ENCODE peak calls at places on chromosome 9, in seven cellular contexts. E is uterus, W is sigmoid colon, I is A549, R is thyroid gland, X is tibial nerve, B is vagina. P is an unnamed sample.
A peak's percentile ranks its signal among the peaks of the same experiment; 100 is the strongest.

GRCh38 chr9:1151691-1152090 is 101.5 kb downstream of the DMRT2 start:
- DNase-seq in E (no peak), W (no peak), I (no peak), R (no peak), X (no peak), B (no peak), P (no peak)

GRCh38 chr9:118575341-118576070 is 793.7 kb downstream of the BRINP1 start:
- DNase-seq in E (no peak), W (no peak), I (no peak), R (no peak), X (no peak), B (no peak), P (no peak)

GRCh38 chr9:21506910-21507795 is 25.0 kb upstream of the IFNE start:
- DNase-seq in E (no peak), W (no peak), I (peak; percentile 45), R (no peak), X (no peak), B (no peak), P (no peak)

GRCh38 chr9:36136277-36136893 is at the start of gene GLIPR2:
- DNase-seq in E (peak; percentile 76), W (peak; percentile 92), I (peak; percentile 49), R (peak; percentile 82), X (peak; percentile 64), B (no peak), P (peak; percentile 67)

GRCh38 chr9:112925058-112925641 is 34.5 kb upstream of the SLC46A2 start:
- DNase-seq in E (no peak), W (no peak), I (peak; percentile 46), R (peak; percentile 11), X (no peak), B (no peak), P (peak; percentile 16)

GRCh38 chr9:91196103-91196761 is 165.5 kb downstream of the AUH start:
- DNase-seq in E (no peak), W (no peak), I (no peak), R (no peak), X (no peak), B (no peak), P (no peak)

GRCh38 chr9:12232836-12233235 is 460.3 kb upstream of the TYRP1 start:
- DNase-seq in E (no peak), W (no peak), I (no peak), R (no peak), X (no peak), B (no peak), P (no peak)

GRCh38 chr9:80701061-80701460 is 988.3 kb downstream of the TLE1 start:
- DNase-seq in E (no peak), W (no peak), I (no peak), R (no peak), X (no peak), B (no peak), P (no peak)

GRCh38 chr9:73880101-73880500 is 617.0 kb upstream of the RORB start:
- DNase-seq in E (no peak), W (no peak), I (no peak), R (no peak), X (no peak), B (no peak), P (no peak)

GRCh38 chr9:133999866-134000265 is 7.7 kb upstream of the VAV2 start:
- DNase-seq in E (no peak), W (no peak), I (no peak), R (no peak), X (no peak), B (no peak), P (no peak)

GRCh38 chr9:6955251-6955921 is 197.6 kb downstream of the KDM4C start:
- DNase-seq in E (no peak), W (no peak), I (no peak), R (peak; percentile 10), X (no peak), B (no peak), P (peak; percentile 51)

GRCh38 chr9:134344068-134344820 is 18.0 kb downstream of the RXRA start:
- DNase-seq in E (no peak), W (peak; percentile 87), I (no peak), R (peak; percentile 35), X (no peak), B (no peak), P (peak; percentile 76)

GRCh38 chr9:2596003-2596402 is 25.6 kb upstream of the VLDLR start:
- DNase-seq in E (no peak), W (no peak), I (no peak), R (no peak), X (no peak), B (no peak), P (no peak)

GRCh38 chr9:115847245-115847644 is 306.3 kb upstream of the PAPPA start:
- DNase-seq in E (no peak), W (no peak), I (peak; percentile 31), R (no peak), X (no peak), B (no peak), P (no peak)

GRCh38 chr9:81113408-81114124 is 575.8 kb downstream of the TLE1 start:
- DNase-seq in E (no peak), W (no peak), I (no peak), R (no peak), X (no peak), B (no peak), P (no peak)

GRCh38 chr9:126146254-126147145 is 180.1 kb upstream of the MVB12B start:
- DNase-seq in E (no peak), W (no peak), I (peak; percentile 38), R (no peak), X (no peak), B (peak; percentile 64), P (peak; percentile 12)

GRCh38 chr9:6984941-6985578 is 227.3 kb downstream of the KDM4C start:
- DNase-seq in E (no peak), W (no peak), I (no peak), R (no peak), X (no peak), B (no peak), P (no peak)

GRCh38 chr9:87556821-87557220 is 59.2 kb downstream of the DAPK1 start:
- DNase-seq in E (peak; percentile 31), W (no peak), I (no peak), R (no peak), X (no peak), B (no peak), P (no peak)

GRCh38 chr9:36828574-36829141 is 205.4 kb downstream of the PAX5 start:
- DNase-seq in E (no peak), W (peak; percentile 28), I (no peak), R (no peak), X (no peak), B (no peak), P (no peak)

GRCh38 chr9:83027153-83027867 is 35.6 kb downstream of the RASEF start:
- DNase-seq in E (no peak), W (no peak), I (peak; percentile 83), R (no peak), X (no peak), B (no peak), P (no peak)

GRCh38 chr9:123460091-123460490 is 104.1 kb downstream of the CRB2 start:
- DNase-seq in E (no peak), W (peak; percentile 33), I (no peak), R (no peak), X (no peak), B (no peak), P (no peak)

DNA sequence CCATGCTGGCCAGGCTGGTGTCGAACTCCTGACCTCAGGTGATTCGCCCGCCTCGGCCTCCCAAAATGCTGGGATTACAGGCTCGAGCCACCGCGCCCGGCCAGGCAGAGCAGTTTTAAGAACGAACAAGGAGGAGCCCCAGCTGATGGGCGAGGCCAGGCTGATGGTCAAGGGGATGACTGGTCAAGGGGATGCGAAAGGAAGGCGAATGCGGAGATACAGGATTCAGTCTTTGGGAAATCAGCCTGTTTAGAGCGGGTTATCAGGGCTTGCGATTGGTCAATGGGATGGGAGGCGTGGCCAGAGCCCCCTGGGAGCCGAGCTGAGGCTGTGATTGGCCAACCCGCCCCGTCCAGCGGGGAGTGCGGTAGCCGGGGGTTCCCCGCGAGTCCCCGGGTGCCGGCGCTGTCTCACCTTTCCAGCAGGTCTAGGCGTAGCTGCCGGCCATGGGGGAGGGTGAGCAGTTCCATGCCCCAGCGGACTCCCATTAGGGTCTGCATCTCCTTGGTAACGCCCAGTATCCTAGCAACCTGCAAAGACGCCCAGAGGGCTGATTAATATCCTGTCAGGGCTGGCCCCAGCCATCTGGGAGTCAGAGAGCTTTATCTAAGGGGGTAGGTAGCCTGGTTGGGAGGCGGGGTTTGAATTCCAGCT is 7.5 kb upstream of the TOR2A start:
- DNase-seq in E (peak; percentile 40), W (peak; percentile 80), I (peak; percentile 88), R (no peak), X (no peak), B (no peak), P (peak; percentile 63)
- H3K4me3 ChIP-seq in E (no peak overlapping the region), W (no peak overlapping the region), I (peak overlapping the region; percentile 42), R (no peak overlapping the region), X (no peak overlapping the region), B (peak overlapping the region; percentile 22), P (peak overlapping the region; percentile 48)

GRCh38 chr9:124860582-124861341 is 995 bp downstream of the RPL35 start:
- DNase-seq in E (no peak), W (no peak), I (no peak), R (no peak), X (no peak), B (no peak), P (no peak)

GRCh38 chr9:124863371-124863831 is 1.5 kb downstream of the ARPC5L start:
- DNase-seq in E (no peak), W (no peak), I (no peak), R (peak; percentile 39), X (no peak), B (no peak), P (no peak)

GRCh38 chr9:124859803-124860581 is 1.8 kb downstream of the RPL35 start:
- DNase-seq in E (no peak), W (no peak), I (no peak), R (no peak), X (no peak), B (no peak), P (no peak)

GRCh38 chr9:124858330-124859046 is 3.3 kb downstream of the RPL35 start:
- DNase-seq in E (no peak), W (no peak), I (no peak), R (no peak), X (no peak), B (no peak), P (no peak)

GRCh38 chr9:124861342-124862229 is at the start of the genes ARPC5L and RPL35:
- DNase-seq in E (peak; percentile 92), W (peak; percentile 97), I (peak; percentile 94), R (peak; percentile 95), X (peak; percentile 90), B (no peak), P (peak; percentile 94)
- TF ChIP-seq CTCF in E (peak; percentile 15), W (no peak), I (no peak), R (peak; percentile 30), X (no peak), B (peak; percentile 7), P (peak; percentile 16)

DNA sequence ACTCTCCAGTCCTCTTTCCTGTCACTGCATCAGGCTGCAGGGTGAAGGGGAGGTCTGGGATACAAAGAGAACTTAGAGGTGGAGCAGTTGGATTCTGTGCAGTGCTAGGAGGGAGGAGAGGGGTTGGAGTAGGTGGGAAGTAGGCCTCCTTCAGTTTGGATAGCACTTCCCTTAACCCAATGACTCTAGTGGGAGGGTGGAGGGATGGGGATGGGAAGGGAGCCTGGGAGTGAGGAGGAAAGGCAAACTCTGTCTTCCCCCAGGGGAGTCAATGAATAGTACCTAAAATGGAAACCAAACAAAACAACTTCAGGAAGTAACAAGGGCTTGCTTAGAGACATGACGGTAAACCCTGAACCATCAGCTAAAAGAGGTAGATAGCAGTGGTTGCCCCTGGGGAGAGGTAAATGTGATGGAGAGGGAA is 30.7 kb downstream of the GSN start:
- DNase-seq in E (peak; percentile 81), W (peak; percentile 90), I (no peak), R (no peak), X (peak; percentile 32), B (no peak), P (no peak)
- TF ChIP-seq POLR2A in E (peak; percentile 44), W (no peak), I (no peak), R (no peak), X (peak; percentile 29), B (no peak), P (no peak)

GRCh38 chr9:14346301-14346721 is 32.4 kb upstream of the NFIB start:
- DNase-seq in E (no peak), W (no peak), I (no peak), R (peak; percentile 32), X (no peak), B (no peak), P (no peak)
- H3K4me3 ChIP-seq in E (no peak overlapping the region), W (peak overlapping the region; percentile 51), I (no peak overlapping the region), R (peak overlapping the region; percentile 27), X (peak overlapping the region; percentile 40), B (peak overlapping the region; percentile 42), P (no peak overlapping the region)